ENCODE peak calls at places on chromosomes 2 and 18, in seven cellular contexts. I is brain microvascular endothelial cell, U is AG10803, X is tibial nerve, F is GM23338, D is fibroblast of lung, N is cardiac muscle cell. E is an unnamed sample.
A peak's percentile ranks its signal among the peaks of the same experiment; 100 is the strongest.

GRCh38 chr2:130864830-130865229 is 28.1 kb downstream of the ARHGEF4 start:
- DNase-seq in I (peak; percentile 28), U (peak; percentile 62), X (no peak), F (no peak), D (peak; percentile 69), N (peak; percentile 99), E (no peak)

GRCh38 chr2:216299588-216299987 is 72.7 kb downstream of the MARCHF4 start:
- DNase-seq in I (peak; percentile 33), U (peak; percentile 54), X (no peak), F (no peak), D (peak; percentile 80), N (no peak), E (no peak)

GRCh38 chr2:197247083-197247482 is 63.5 kb downstream of the ANKRD44 start:
- DNase-seq in I (no peak), U (peak; percentile 69), X (no peak), F (no peak), D (no peak), N (no peak), E (no peak)

GRCh38 chr18:13319629-13320028 is 101.1 kb downstream of the LDLRAD4 start:
- DNase-seq in I (no peak), U (no peak), X (no peak), F (no peak), D (no peak), N (no peak), E (no peak)

GRCh38 chr2:216195565-216195978 is 86.4 kb downstream of the XRCC5 start:
- DNase-seq in I (peak; percentile 67), U (peak; percentile 81), X (no peak), F (no peak), D (peak; percentile 93), N (peak; percentile 71), E (no peak)

GRCh38 chr2:230023313-230023712 is 45.4 kb downstream of the SLC16A14 start:
- DNase-seq in I (no peak), U (no peak), X (no peak), F (peak; percentile 28), D (no peak), N (no peak), E (no peak)

GRCh38 chr2:109409347-109410020 is 204.3 kb downstream of the SEPTIN10 start:
- DNase-seq in I (no peak), U (no peak), X (no peak), F (no peak), D (peak; percentile 35), N (no peak), E (no peak)

GRCh38 chr2:120860579-120860922 is 124.9 kb downstream of the GLI2 start:
- DNase-seq in I (no peak), U (no peak), X (no peak), F (no peak), D (no peak), N (no peak), E (no peak)

GRCh38 chr2:88099798-88100488 is 27.9 kb downstream of the FABP1 start:
- DNase-seq in I (peak; percentile 2), U (peak; percentile 34), X (no peak), F (peak; percentile 97), D (no peak), N (peak; percentile 41), E (no peak)

GRCh38 chr2:134143568-134143967 is 110.3 kb upstream of the MGAT5 start:
- DNase-seq in I (no peak), U (no peak), X (no peak), F (no peak), D (peak; percentile 30), N (no peak), E (no peak)

GRCh38 chr2:195622966-195623365 is 34.1 kb upstream of the SLC39A10 start:
- DNase-seq in I (no peak), U (no peak), X (no peak), F (no peak), D (peak; percentile 43), N (no peak), E (no peak)

GRCh38 chr2:160492401-160493226 is 993 bp downstream of the RBMS1 start:
- DNase-seq in I (peak; percentile 60), U (peak; percentile 71), X (peak; percentile 42), F (peak; percentile 93), D (peak; percentile 79), N (peak; percentile 80), E (peak; percentile 93)

GRCh38 chr18:61998335-61998734 is 105.5 kb upstream of the RNF152 start:
- DNase-seq in I (no peak), U (peak; percentile 17), X (no peak), F (no peak), D (no peak), N (no peak), E (no peak)

GRCh38 chr2:215851091-215851490 is 162.3 kb downstream of the MREG start:
- DNase-seq in I (peak; percentile 50), U (peak; percentile 59), X (no peak), F (no peak), D (peak; percentile 71), N (no peak), E (no peak)

GRCh38 chr2:171991027-171991426 is 8.7 kb upstream of the METAP1D start:
- DNase-seq in I (no peak), U (no peak), X (no peak), F (no peak), D (no peak), N (no peak), E (no peak)

GRCh38 chr2:67374949-67375348 is 22.2 kb upstream of the ETAA1 start:
- DNase-seq in I (no peak), U (no peak), X (no peak), F (no peak), D (no peak), N (peak; percentile 18), E (no peak)

GRCh38 chr18:79507546-79508480 is 112.1 kb downstream of the NFATC1 start:
- DNase-seq in I (peak; percentile 28), U (peak; percentile 75), X (peak; percentile 73), F (no peak), D (peak; percentile 53), N (peak; percentile 80), E (peak; percentile 93)
- H3K4me3 ChIP-seq in I (peak overlapping the region; percentile 3), U (peak overlapping the region; percentile 47), X (peak overlapping the region; percentile 45), F (no peak overlapping the region), D (peak overlapping the region; percentile 37), N (no peak overlapping the region), E (no peak overlapping the region)

DNA sequence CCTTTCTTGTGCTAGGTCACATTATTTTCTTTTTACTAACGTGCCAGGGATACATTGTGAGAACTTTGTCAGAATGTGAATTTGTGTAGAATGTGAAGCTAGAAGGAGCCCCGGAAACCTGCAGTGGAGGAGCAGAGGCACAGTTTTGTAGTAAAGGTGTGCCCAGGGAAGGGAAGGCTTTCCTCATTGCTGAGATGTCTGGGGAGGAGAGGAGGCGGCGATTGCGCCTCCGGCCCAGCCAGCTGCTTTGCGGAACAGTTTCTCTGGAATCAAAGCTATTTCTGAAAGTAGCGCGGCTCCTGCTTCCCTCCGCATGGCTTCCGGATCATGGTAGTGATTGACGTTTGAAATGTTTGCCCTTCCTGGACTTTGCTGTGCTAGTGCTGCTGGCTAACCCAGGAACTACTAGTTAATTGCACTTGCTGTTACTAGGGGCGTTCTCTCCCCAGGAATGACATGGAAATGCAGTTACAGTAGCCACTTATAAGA is 83.1 kb upstream of the RBM44 start:
- DNase-seq in I (no peak), U (no peak), X (no peak), F (no peak), D (peak; percentile 50), N (peak; percentile 33), E (peak; percentile 82)
- TF ChIP-seq CTCF in I (no peak), U (no peak), X (no peak), F (no peak), D (no peak), N (no peak), E (no peak)

GRCh38 chr2:219434718-219435525 is at the start of gene SPEG:
- DNase-seq in I (no peak), U (no peak), X (no peak), F (peak; percentile 62), D (peak; percentile 23), N (peak; percentile 24), E (no peak)
- H3K4me3 ChIP-seq in I (peak within 1 kb of the TSS; percentile 15), U (no peak within 1 kb of the TSS), X (peak within 1 kb of the TSS; percentile 34), F (peak within 1 kb of the TSS; percentile 62), D (no peak within 1 kb of the TSS), N (peak within 1 kb of the TSS; percentile 37), E (no peak within 1 kb of the TSS)

DNA sequence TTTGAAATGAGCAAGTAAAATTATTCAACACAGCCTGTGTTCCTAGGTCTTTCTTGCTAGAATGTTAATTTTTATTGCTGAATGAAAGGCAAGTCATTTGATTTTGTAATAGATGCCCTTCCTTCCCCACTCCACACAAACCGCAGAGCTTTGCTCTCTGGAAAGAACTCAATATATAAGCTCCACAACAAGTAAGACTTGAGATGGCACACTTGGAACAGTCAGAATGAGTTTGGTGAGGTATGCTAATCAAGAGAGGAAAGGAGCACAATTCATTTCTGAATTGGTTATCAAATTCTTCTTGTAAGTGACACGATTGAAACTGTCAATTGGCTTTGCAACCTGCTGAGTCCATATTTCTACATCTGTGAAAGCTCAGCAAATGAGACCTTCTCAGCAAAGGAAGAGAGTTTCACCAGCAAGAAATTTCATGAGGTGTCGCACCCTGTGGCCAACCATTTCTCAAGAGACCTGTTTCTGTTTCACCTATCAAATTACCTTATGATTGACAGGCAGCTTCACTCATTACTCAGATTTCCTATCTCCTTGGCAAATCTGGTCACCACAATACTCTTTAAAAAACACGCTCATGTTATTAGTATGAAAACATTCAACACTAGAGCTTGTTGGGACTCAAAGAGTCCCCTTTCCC is 19.1 kb downstream of the CTLA4 start:
- DNase-seq in I (no peak), U (no peak), X (no peak), F (no peak), D (no peak), N (no peak), E (no peak)
- TF ChIP-seq CTCF in I (no peak), U (no peak), X (no peak), F (no peak), D (no peak), N (no peak), E (no peak)

GRCh38 chr18:59695551-59695950 is 1.7 kb downstream of the CCBE1 start:
- DNase-seq in I (no peak), U (no peak), X (no peak), F (no peak), D (no peak), N (no peak), E (no peak)

GRCh38 chr18:59699061-59699460 is 1.8 kb upstream of the CCBE1 start:
- DNase-seq in I (no peak), U (no peak), X (no peak), F (no peak), D (no peak), N (no peak), E (no peak)

GRCh38 chr18:59696311-59697235 is 650 bp downstream of the CCBE1 start:
- DNase-seq in I (peak; percentile 42), U (peak; percentile 50), X (no peak), F (peak; percentile 81), D (peak; percentile 67), N (peak; percentile 54), E (peak; percentile 88)

GRCh38 chr18:59699750-59700534 is 2.7 kb upstream of the CCBE1 start:
- DNase-seq in I (no peak), U (no peak), X (no peak), F (peak; percentile 25), D (no peak), N (no peak), E (no peak)

GRCh38 chr18:59697236-59697932 is at the start of gene CCBE1:
- DNase-seq in I (peak; percentile 55), U (peak; percentile 70), X (peak; percentile 28), F (peak; percentile 86), D (peak; percentile 71), N (peak; percentile 81), E (peak; percentile 36)
- H3K4me3 ChIP-seq in I (peak within 1 kb of the TSS; percentile 88), U (peak within 1 kb of the TSS; percentile 89), X (peak within 1 kb of the TSS; percentile 46), F (peak within 1 kb of the TSS; percentile 82), D (peak within 1 kb of the TSS; percentile 70), N (peak within 1 kb of the TSS; percentile 44), E (peak within 1 kb of the TSS; percentile 21)

GRCh38 chr2:68669651-68670050 is 26.3 kb downstream of the PROKR1 start:
- DNase-seq in I (no peak), U (no peak), X (no peak), F (no peak), D (no peak), N (no peak), E (no peak)
- TF ChIP-seq CTCF in I (no peak), U (no peak), X (no peak), F (peak; percentile 22), D (no peak), N (no peak), E (no peak)